ENCODE peak calls at places on chromosomes 4 and X, in seven cellular contexts. H is AG04449; M is H9; S is activated CD8-positive, alpha-beta memory T cell treated with anti-CD3 and anti-CD28 coated beads for 1 hour; R is T-helper 9 cell; G is NCI-H460; A is thoracic aorta. L is an unnamed sample.

GRCh38 chrX:71489540-71489939 is 43.4 kb upstream of the OGT start:
- DNase-seq in G (no peak), M (no peak), H (no peak), A (no peak), R (no peak), S (no peak), L (no peak)

GRCh38 chr4:180618396-180618795 is 1624.8 kb upstream of the TENM3 start:
- DNase-seq in G (no peak), A (no peak), H (no peak), R (no peak), M (no peak), S (no peak), L (no peak)

GRCh38 chr4:88858752-88859151 is 161.1 kb upstream of the NAP1L5 start:
- DNase-seq in H (no peak), M (no peak), R (no peak), A (no peak), S (no peak), G (no peak), L (no peak)

GRCh38 chr4:141196227-141196928 is 24.3 kb upstream of the ZNF330 start:
- DNase-seq in G (no peak), A (no peak), S (no peak), R (no peak), H (no peak), M (no peak), L (no peak)

GRCh38 chr4:105546086-105546485 is 6.3 kb upstream of the ARHGEF38 start:
- DNase-seq in S (no peak), H (no peak), M (no peak), G (no peak), R (no peak), A (no peak), L (no peak)

GRCh38 chr4:7332216-7333023 is 102.3 kb downstream of the PSAPL1 start:
- DNase-seq in S (no peak), R (no peak), A (no peak), G (no peak), H (no peak), M (no peak), L (no peak)

GRCh38 chr4:13918110-13918509 is 290.6 kb upstream of the BOD1L1 start:
- DNase-seq in A (peak; percentile 7), R (no peak), G (no peak), H (peak; percentile 97), M (no peak), S (no peak), L (no peak)

GRCh38 chr4:181043486-181043885 is 1199.7 kb upstream of the TENM3 start:
- DNase-seq in G (no peak), M (no peak), A (no peak), S (no peak), R (no peak), H (no peak), L (no peak)

GRCh38 chr4:173218411-173219125 is 50.0 kb downstream of the GALNT7 start:
- DNase-seq in M (no peak), H (peak; percentile 34), G (no peak), S (no peak), R (no peak), A (no peak), L (no peak)

GRCh38 chrX:48492293-48492910 is 16.4 kb upstream of the PORCN start:
- DNase-seq in H (no peak), R (no peak), S (no peak), A (no peak), M (no peak), G (no peak), L (no peak)

GRCh38 chr4:73308286-73308685 is 49.7 kb upstream of the ANKRD17 start:
- DNase-seq in M (no peak), G (peak; percentile 8), R (no peak), H (no peak), A (no peak), S (no peak), L (no peak)

GRCh38 chr4:54781771-54782170 is 124.0 kb downstream of the KIT start:
- DNase-seq in R (no peak), A (peak; percentile 27), S (no peak), M (no peak), H (no peak), G (no peak), L (no peak)

GRCh38 chr4:145019346-145019745 is 78.7 kb downstream of the ANAPC10 start:
- DNase-seq in S (no peak), M (no peak), G (no peak), A (no peak), R (no peak), H (no peak), L (no peak)

GRCh38 chr4:65658117-65658516 is 12.2 kb downstream of the EPHA5 start:
- DNase-seq in M (no peak), G (no peak), A (no peak), R (no peak), H (no peak), S (no peak), L (no peak)

GRCh38 chr4:8310306-8310705 is 40.8 kb downstream of the HTRA3 start:
- DNase-seq in S (no peak), A (no peak), G (no peak), R (no peak), M (no peak), H (no peak), L (no peak)

GRCh38 chrX:11665144-11666040 is at the start of gene ARHGAP6:
- DNase-seq in H (no peak), A (no peak), S (no peak), R (no peak), M (peak; percentile 62), G (no peak), L (no peak)

GRCh38 chr4:168677063-168677462 is 180.2 kb downstream of the PALLD start:
- DNase-seq in G (no peak), R (no peak), M (no peak), S (no peak), H (no peak), A (no peak), L (no peak)

GRCh38 chr4:74230902-74231499 is 73.1 kb downstream of the MTHFD2L start:
- DNase-seq in R (no peak), H (no peak), A (no peak), S (no peak), G (peak; percentile 97), M (no peak), L (no peak)

GRCh38 chr4:52588097-52588496 is 71.0 kb downstream of the USP46 start:
- DNase-seq in G (peak; percentile 8), M (peak; percentile 73), R (no peak), S (no peak), H (no peak), A (no peak), L (no peak)

GRCh38 chr4:74316397-74316796 is 8.1 kb downstream of the EPGN start:
- DNase-seq in M (no peak), A (no peak), G (peak; percentile 64), S (no peak), H (no peak), R (no peak), L (no peak)

GRCh38 chr4:11355224-11355623 is 73.5 kb downstream of the HS3ST1 start:
- DNase-seq in R (no peak), H (no peak), G (no peak), M (no peak), A (no peak), S (no peak), L (no peak)

GRCh38 chrX:113305496-113305895 is 464.9 kb upstream of the AMOT start:
- DNase-seq in R (no peak), S (no peak), M (no peak), G (no peak), H (peak; percentile 37), A (no peak), L (no peak)

GRCh38 chr4:132332932-132333722 is 816.0 kb upstream of the PCDH10 start:
- DNase-seq in S (no peak), A (no peak), M (no peak), G (peak; percentile 0), H (no peak), R (no peak), L (no peak)

GRCh38 chr4:57071340-57071739 is 38.8 kb downstream of the IGFBP7 start:
- DNase-seq in R (no peak), G (no peak), S (no peak), H (no peak), M (no peak), A (no peak), L (no peak)

GRCh38 chrX:18698762-18699650 is 8.4 kb upstream of the PPEF1 start:
- DNase-seq in R (no peak), H (no peak), M (no peak), S (no peak), A (no peak), G (peak; percentile 20), L (no peak)

GRCh38 chrX:34880656-34881055 is 61.9 kb upstream of the FAM47B start:
- DNase-seq in M (no peak), S (no peak), R (no peak), H (no peak), G (no peak), A (no peak), L (no peak)

GRCh38 chr4:159204566-159204965 is 101.7 kb downstream of the RAPGEF2 start:
- DNase-seq in A (no peak), H (no peak), R (no peak), M (no peak), G (no peak), S (no peak), L (no peak)

GRCh38 chrX:153459976-153460375 is 10.4 kb downstream of the HAUS7 start:
- DNase-seq in G (no peak), H (peak; percentile 24), A (no peak), S (no peak), M (no peak), R (no peak), L (no peak)

GRCh38 chr4:19883841-19884240 is 367.9 kb upstream of the SLIT2 start:
- DNase-seq in H (peak; percentile 3), M (no peak), R (no peak), G (no peak), A (no peak), S (no peak), L (no peak)

GRCh38 chr4:168765726-168766125 is 244.3 kb downstream of the CBR4 start:
- DNase-seq in S (no peak), G (no peak), A (peak; percentile 31), H (no peak), M (no peak), R (no peak), L (no peak)

L was measured in stimulated activated naive CD4-positive, alpha-beta T cell treated with Interleukin-2 at 50 U/mL for 16 hours.